ENCODE peak calls at places on chromosomes 7 and 10, in seven cellular contexts. X, O, B, H, N, V and Z are unnamed samples.
A peak's percentile ranks its signal among the peaks of the same experiment; 100 is the strongest.

GRCh38 chr10:117568226-117568625 is 25.7 kb downstream of the EMX2 start:
- DNase-seq in X (no peak), O (no peak), B (no peak), H (no peak), N (no peak), V (no peak), Z (no peak)

GRCh38 chr7:87853237-87853864 is 22.8 kb downstream of the SLC25A40 start:
- DNase-seq in X (peak; percentile 67), O (no peak), B (no peak), H (no peak), N (no peak), V (no peak), Z (no peak)

GRCh38 chr7:70040971-70041766 is 442.9 kb downstream of the AUTS2 start:
- DNase-seq in X (no peak), O (no peak), B (no peak), H (peak; percentile 36), N (no peak), V (no peak), Z (no peak)

GRCh38 chr10:51445587-51445986 is 253.8 kb downstream of the CSTF2T start:
- DNase-seq in X (no peak), O (no peak), B (no peak), H (no peak), N (no peak), V (no peak), Z (no peak)

GRCh38 chr10:12825255-12825654 is 176.3 kb downstream of the CCDC3 start:
- DNase-seq in X (no peak), O (no peak), B (no peak), H (no peak), N (no peak), V (no peak), Z (no peak)

GRCh38 chr10:32454148-32454547 is 8.2 kb downstream of the CCDC7 start:
- DNase-seq in X (peak; percentile 2), O (no peak), B (no peak), H (no peak), N (no peak), V (no peak), Z (no peak)

GRCh38 chr7:16433568-16434122 is 12.3 kb upstream of the CRPPA start:
- DNase-seq in X (no peak), O (no peak), B (no peak), H (no peak), N (no peak), V (no peak), Z (no peak)

GRCh38 chr7:137909042-137909441 is 62.3 kb upstream of the DGKI start:
- DNase-seq in X (no peak), O (no peak), B (no peak), H (no peak), N (no peak), V (no peak), Z (no peak)

GRCh38 chr10:60122190-60122589 is 215.8 kb upstream of the CCDC6 start:
- DNase-seq in X (no peak), O (no peak), B (no peak), H (no peak), N (no peak), V (no peak), Z (no peak)

GRCh38 chr10:42932735-42933453 is 144.0 kb upstream of the RET start:
- DNase-seq in X (no peak), O (peak; percentile 43), B (no peak), H (peak; percentile 28), N (peak; percentile 41), V (no peak), Z (no peak)

GRCh38 chr10:98404571-98405396 is 10.2 kb downstream of the PYROXD2 start:
- DNase-seq in X (peak; percentile 60), O (no peak), B (no peak), H (no peak), N (no peak), V (no peak), Z (no peak)

GRCh38 chr10:42149027-42149700 is 489.2 kb downstream of the ZNF33B start:
- DNase-seq in X (no peak), O (peak; percentile 13), B (no peak), H (peak; percentile 10), N (no peak), V (peak; percentile 23), Z (no peak)

GRCh38 chr7:45872116-45873034 is 507 bp downstream of the CCDC201 start:
- DNase-seq in X (no peak), O (no peak), B (no peak), H (peak; percentile 55), N (no peak), V (no peak), Z (no peak)

GRCh38 chr10:88851706-88852105 is at the start of gene ANKRD22:
- DNase-seq in X (peak; percentile 99), O (no peak), B (no peak), H (peak; percentile 84), N (peak; percentile 84), V (no peak), Z (peak; percentile 69)

GRCh38 chr10:127148066-127148932 is 48.1 kb downstream of the INSYN2A start:
- DNase-seq in X (peak; percentile 82), O (no peak), B (no peak), H (no peak), N (no peak), V (no peak), Z (peak; percentile 79)

GRCh38 chr7:44964831-44965440 is 13.9 kb downstream of the MYO1G start:
- DNase-seq in X (no peak), O (no peak), B (no peak), H (peak; percentile 3), N (no peak), V (no peak), Z (no peak)

GRCh38 chr7:40097728-40098127 is 36.7 kb downstream of the MPLKIP start:
- DNase-seq in X (no peak), O (no peak), B (no peak), H (no peak), N (no peak), V (no peak), Z (no peak)

GRCh38 chr10:21976739-21977138 is 26.8 kb downstream of the DNAJC1 start:
- DNase-seq in X (no peak), O (no peak), B (no peak), H (no peak), N (no peak), V (no peak), Z (no peak)

GRCh38 chr10:107498983-107499382 is 334.5 kb upstream of the SORCS1 start:
- DNase-seq in X (no peak), O (no peak), B (no peak), H (no peak), N (no peak), V (no peak), Z (no peak)

GRCh38 chr7:46776790-46777189 is 805.1 kb downstream of the TNS3 start:
- DNase-seq in X (peak; percentile 16), O (no peak), B (no peak), H (no peak), N (no peak), V (no peak), Z (no peak)

GRCh38 chr7:48147078-48147591 is 24.1 kb upstream of the ABCA13 start:
- DNase-seq in X (peak; percentile 50), O (no peak), B (no peak), H (peak; percentile 35), N (no peak), V (no peak), Z (peak; percentile 12)

GRCh38 chr7:130909881-130910672 is 176.1 kb upstream of the KLF14 start:
- DNase-seq in X (no peak), O (no peak), B (no peak), H (no peak), N (no peak), V (no peak), Z (no peak)

GRCh38 chr10:99676435-99676834 is 17.1 kb downstream of the ENTPD7 start:
- DNase-seq in X (no peak), O (no peak), B (no peak), H (no peak), N (peak; percentile 17), V (no peak), Z (no peak)

GRCh38 chr7:42574693-42575084 is 337.2 kb downstream of the C7orf25 start:
- DNase-seq in X (no peak), O (no peak), B (no peak), H (no peak), N (no peak), V (no peak), Z (no peak)
- TF ChIP-seq CTCF in X (peak; percentile 64), O (no peak), B (no peak), H (peak; percentile 40), N (no peak), V (no peak), Z (no peak)

DNA sequence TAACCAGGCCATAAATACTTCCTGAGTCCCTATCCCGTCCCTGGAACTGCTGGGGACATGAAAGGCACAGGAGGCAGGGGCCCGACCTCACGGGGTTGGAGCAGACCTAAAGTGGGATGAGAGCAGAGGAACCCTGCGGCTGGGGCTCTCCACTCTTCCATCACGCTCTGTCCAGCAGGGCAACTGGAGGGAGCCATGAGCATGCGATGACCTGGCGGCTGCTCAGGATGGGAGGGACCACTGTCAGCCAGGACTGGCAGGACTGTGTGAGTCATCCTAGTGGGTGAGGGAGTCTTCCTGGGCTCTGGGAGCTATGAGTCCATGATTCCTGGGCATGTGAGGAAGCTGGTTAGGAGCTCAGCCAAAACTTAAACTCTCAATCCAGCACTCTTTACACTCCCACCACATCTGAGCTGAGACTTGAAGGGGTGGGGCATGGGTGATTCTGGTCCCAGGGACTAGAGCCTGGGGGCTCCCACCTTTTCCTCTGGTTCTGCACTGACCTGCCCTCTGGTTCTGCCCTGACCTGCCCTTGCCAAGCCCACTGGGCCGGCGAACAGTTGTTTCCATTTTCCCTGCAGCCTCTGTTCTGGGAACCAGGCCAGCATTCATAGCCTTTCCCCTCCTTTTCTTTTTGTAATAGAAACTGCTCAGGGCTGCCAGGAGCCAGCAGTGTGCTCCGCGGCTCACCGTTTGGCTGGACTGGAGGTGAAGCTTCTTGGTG is 47.1 kb downstream of the SYPL1 start:
- DNase-seq in X (peak; percentile 99), O (peak; percentile 91), B (no peak), H (peak; percentile 87), N (peak; percentile 79), V (peak; percentile 80), Z (peak; percentile 93)
- TF ChIP-seq CTCF in X (peak; percentile 6), O (no peak), B (no peak), H (no peak), N (no peak), V (no peak), Z (no peak)

GRCh38 chr7:5629941-5630340 is 151.5 kb downstream of the RNF216 start:
- DNase-seq in X (peak; percentile 86), O (no peak), B (no peak), H (no peak), N (no peak), V (no peak), Z (no peak)
- TF ChIP-seq CTCF in X (peak; percentile 9), O (no peak), B (no peak), H (no peak), N (no peak), V (no peak), Z (no peak)

GRCh38 chr7:94576316-94576715 is 66.7 kb downstream of the CASD1 start:
- DNase-seq in X (no peak), O (no peak), B (no peak), H (no peak), N (no peak), V (no peak), Z (no peak)

GRCh38 chr7:94577357-94577756 is 67.7 kb downstream of the CASD1 start:
- DNase-seq in X (no peak), O (no peak), B (no peak), H (no peak), N (no peak), V (no peak), Z (no peak)

GRCh38 chr7:94571816-94572215 is 62.2 kb downstream of the CASD1 start:
- DNase-seq in X (no peak), O (no peak), B (no peak), H (no peak), N (no peak), V (no peak), Z (no peak)

GRCh38 chr7:94578615-94579014 is 69.0 kb downstream of the CASD1 start:
- DNase-seq in X (peak; percentile 56), O (no peak), B (no peak), H (no peak), N (no peak), V (no peak), Z (peak; percentile 7)

GRCh38 chr7:94575646-94576045 is 66.0 kb downstream of the CASD1 start:
- DNase-seq in X (no peak), O (no peak), B (no peak), H (no peak), N (no peak), V (no peak), Z (no peak)
- TF ChIP-seq CTCF in X (no peak), O (no peak), B (no peak), H (no peak), N (no peak), V (no peak), Z (no peak)